ENCODE peak calls at places on chromosome 7, in six cellular contexts. F is upper lobe of left lung, W is Panc1, U is HCT116, X is GM12878, T is GM23338. B is an unnamed sample.

GRCh38 chr7:150379590-150380379 is 655 bp downstream of the ZNF775 start:
- ATAC-seq in W (peak; percentile 35), U (peak; percentile 35), T (peak; percentile 0), X (peak; percentile 8), F (peak; percentile 4), B (peak; percentile 1)

GRCh38 chr7:12911053-12911452 is 223.6 kb downstream of the ARL4A start:
- ATAC-seq in X (no peak), U (no peak), F (no peak), W (no peak), T (no peak), B (no peak)

GRCh38 chr7:117041822-117042221 is 88.5 kb downstream of the ST7 start:
- ATAC-seq in X (no peak), T (no peak), U (no peak), W (no peak), F (no peak), B (no peak)

GRCh38 chr7:104980969-104981670 is 32.9 kb upstream of the KMT2E start:
- ATAC-seq in U (no peak), F (no peak), W (no peak), X (peak; percentile 23), T (no peak), B (no peak)

GRCh38 chr7:20199015-20199737 is 18.0 kb downstream of the MACC1 start:
- ATAC-seq in T (no peak), X (peak; percentile 77), U (peak; percentile 95), W (no peak), F (peak; percentile 88), B (peak; percentile 67)

GRCh38 chr7:94297397-94297838 is 97.3 kb upstream of the COL1A2 start:
- ATAC-seq in W (no peak), F (peak; percentile 82), U (no peak), X (no peak), T (no peak), B (peak; percentile 86)

GRCh38 chr7:50394315-50394714 is 55.8 kb downstream of the FIGNL1 start:
- ATAC-seq in T (no peak), F (no peak), W (no peak), U (no peak), X (no peak), B (no peak)

GRCh38 chr7:1192171-1192676 is 32.2 kb upstream of the ZFAND2A start:
- ATAC-seq in T (no peak), F (no peak), X (no peak), U (no peak), W (no peak), B (peak; percentile 19)

GRCh38 chr7:128447944-128448556 is 7.6 kb upstream of the HILPDA start:
- ATAC-seq in T (no peak), W (no peak), X (no peak), F (no peak), U (no peak), B (no peak)

GRCh38 chr7:107304063-107304462 is 135.3 kb downstream of the HBP1 start:
- ATAC-seq in F (no peak), T (no peak), X (no peak), U (no peak), W (no peak), B (no peak)

GRCh38 chr7:157054927-157055326 is 44.5 kb upstream of the MNX1 start:
- ATAC-seq in F (no peak), X (no peak), W (no peak), U (no peak), T (peak; percentile 53), B (no peak)

GRCh38 chr7:29091121-29091601 is 55.2 kb downstream of the CPVL start:
- ATAC-seq in T (peak; percentile 84), F (peak; percentile 62), W (peak; percentile 48), X (peak; percentile 17), U (no peak), B (peak; percentile 48)
- H3K4me1 ChIP-seq in T (peaks cover 14% of the 10 kb centered on the region), F (peaks cover 10% of the 10 kb centered on the region), W (no peaks in the 10 kb centered on the region), X (peaks cover 5% of the 10 kb centered on the region), U (no peaks in the 10 kb centered on the region), B (no peaks in the 10 kb centered on the region)

DNA sequence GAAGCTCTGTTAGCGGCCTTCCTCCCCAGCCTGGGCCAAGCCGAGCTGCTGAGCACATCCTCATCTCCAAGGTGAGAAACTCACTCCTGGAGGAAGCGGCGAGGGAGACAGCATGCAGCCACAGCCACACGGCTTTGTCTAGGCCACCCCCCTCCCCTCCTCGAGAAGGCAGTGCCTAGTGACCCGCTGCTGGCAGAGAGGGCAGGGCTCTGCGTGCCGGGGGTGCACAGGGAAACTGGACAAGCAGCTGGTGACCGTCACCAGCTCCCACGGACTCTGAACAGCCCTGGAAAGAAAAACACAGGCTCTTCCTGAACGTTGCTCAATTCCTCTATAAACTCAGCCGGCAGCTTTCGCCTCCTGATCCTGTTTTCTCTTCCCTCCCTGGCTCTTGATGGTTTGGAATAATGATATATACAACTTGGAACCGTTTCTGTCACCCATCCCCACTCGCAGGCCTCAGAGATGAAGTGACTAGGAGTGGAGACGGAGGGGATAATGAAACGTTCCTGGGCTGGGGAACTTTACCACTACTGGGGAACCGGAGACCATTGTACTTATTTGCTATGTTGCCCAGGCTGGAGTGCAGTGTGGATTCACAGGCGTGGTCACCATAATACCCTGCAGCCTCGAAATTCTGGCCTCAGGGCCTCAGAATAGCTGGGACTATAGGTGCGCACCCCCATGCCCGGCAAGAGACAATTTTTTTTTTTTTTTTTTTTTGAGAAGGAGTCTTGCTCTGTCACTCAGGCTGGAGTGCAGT is 19.3 kb downstream of the PAPOLB start:
- ATAC-seq in U (no peak), X (no peak), W (peak; percentile 43), F (no peak), T (no peak), B (peak; percentile 62)
- TF ChIP-seq POLR2AphosphoS5 in U (no peak), X (no peak), W (no peak), F (no peak), T (no peak), B (no peak)

GRCh38 chr7:47594406-47594805 is 12.5 kb upstream of the TNS3 start:
- ATAC-seq in T (no peak), X (no peak), W (no peak), U (no peak), F (no peak), B (no peak)
- H3K4me1 ChIP-seq in T (peaks cover 12% of the 10 kb centered on the region), X (no peaks in the 10 kb centered on the region), W (peaks cover 40% of the 10 kb centered on the region), U (no peaks in the 10 kb centered on the region), F (peaks cover 9% of the 10 kb centered on the region), B (no peaks in the 10 kb centered on the region)

GRCh38 chr7:100433592-100434296 is 2.6 kb downstream of the PPP1R35 start:
- ATAC-seq in X (no peak), F (no peak), W (no peak), T (no peak), U (no peak), B (no peak)

GRCh38 chr7:100437150-100438100 is 1.1 kb upstream of the PPP1R35 start:
- ATAC-seq in U (no peak), T (no peak), X (no peak), W (no peak), F (no peak), B (no peak)

GRCh38 chr7:100434297-100435144 is 1.8 kb downstream of the PPP1R35 start:
- ATAC-seq in F (no peak), T (no peak), U (no peak), X (no peak), W (no peak), B (no peak)

GRCh38 chr7:100433276-100433591 is 3.1 kb downstream of the PPP1R35 start:
- ATAC-seq in W (no peak), U (no peak), X (no peak), F (no peak), T (no peak), B (no peak)

DNA sequence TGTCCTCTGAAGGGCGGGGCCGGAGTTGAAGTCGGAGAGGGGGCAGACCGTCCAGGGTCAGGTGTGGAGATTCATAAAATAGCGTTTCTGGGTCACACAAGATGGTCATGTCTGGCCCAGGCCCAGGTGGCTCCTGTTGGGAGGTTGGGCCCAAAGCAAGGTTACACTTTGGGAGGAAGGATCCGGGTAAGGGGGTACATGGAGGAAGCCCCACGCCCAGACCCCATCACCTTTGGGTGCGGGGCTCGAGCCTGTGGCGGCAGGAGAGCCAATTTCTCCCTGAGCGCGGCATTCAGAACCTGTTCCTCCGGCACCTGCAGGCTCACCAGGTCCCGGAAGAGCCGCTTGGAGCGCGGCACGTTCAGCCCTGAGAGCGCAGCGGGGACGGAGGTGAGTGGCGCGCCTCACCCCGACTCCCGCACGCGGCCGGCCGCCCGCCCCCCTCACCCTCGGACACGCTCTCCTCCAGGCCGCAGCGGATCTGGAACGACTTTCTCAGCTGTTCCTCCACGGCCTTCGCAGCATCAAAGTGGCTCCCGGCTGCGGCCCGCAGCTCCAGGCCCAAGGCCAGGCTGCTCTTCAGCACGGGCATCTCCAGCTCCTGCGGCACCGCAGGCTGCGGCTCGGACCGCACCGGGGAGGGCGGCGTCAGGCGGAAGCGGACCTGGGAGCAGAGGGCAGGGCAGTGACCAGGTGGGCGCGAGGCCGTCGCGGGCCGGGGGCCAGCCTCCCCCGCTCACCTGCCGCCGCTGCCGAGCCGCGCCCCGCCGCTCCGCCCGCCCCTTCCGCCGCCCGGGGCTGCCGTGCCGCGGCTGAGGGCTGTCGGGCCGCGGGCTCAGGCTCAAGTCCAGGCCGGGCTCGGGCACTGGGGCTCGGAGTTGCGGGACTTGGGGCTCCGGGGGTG is 644 bp downstream of the PPP1R35 start:
- ATAC-seq in F (peak; percentile 64), W (peak; percentile 68), X (peak; percentile 50), U (peak; percentile 49), T (peak; percentile 43), B (peak; percentile 52)
- TF ChIP-seq POLR2AphosphoS5 in F (peak; percentile 6), W (peak; percentile 66), X (no peak), U (peak; percentile 58), T (peak; percentile 75), B (peak; percentile 26)

GRCh38 chr7:143385891-143386781 is 5.0 kb downstream of the ZYX start:
- ATAC-seq in W (no peak), X (peak; percentile 49), T (no peak), F (peak; percentile 1), U (no peak), B (no peak)
- H3K4me1 ChIP-seq in W (peaks cover 4% of the 10 kb centered on the region), X (peaks cover 13% of the 10 kb centered on the region), T (peaks cover 14% of the 10 kb centered on the region), F (peaks cover 96% of the 10 kb centered on the region), U (peaks cover 12% of the 10 kb centered on the region), B (peaks cover 70% of the 10 kb centered on the region)

B was measured in gastroesophageal sphincter.